ENCODE peak calls at places on chromosomes 12 and 14, in ten cellular contexts. One of them, this sample, is unnamed.

GRCh38 chr12:64219135-64219534 is 3.0 kb downstream of the KICS2 start:
- DNase-seq in endothelial cell: no peak
- DNase-seq in NCI-H69: peak
- DNase-seq in HTR-8/SVneo: no peak
- DNase-seq in AG08395: no peak
- DNase-seq in left ventricle myocardium superior: no peak
- DNase-seq in AG10803: no peak
- DNase-seq in CD4-positive, alpha-beta T cell: no peak
- DNase-seq in stimulated activated CD4-positive, alpha-beta T cell treated with anti-CD3 and anti-CD28 coated beads, Interleukin-4, amount 100 ng/mL, for 4 hours: no peak
- DNase-seq in brain microvascular endothelial cell: no peak
- DNase-seq in this sample: no peak

GRCh38 chr14:77988966-77989365 is 181.2 kb upstream of the NRXN3 start:
- DNase-seq in endothelial cell: no peak
- DNase-seq in NCI-H69: no peak
- DNase-seq in HTR-8/SVneo: no peak
- DNase-seq in AG08395: peak
- DNase-seq in left ventricle myocardium superior: peak
- DNase-seq in AG10803: peak
- DNase-seq in CD4-positive, alpha-beta T cell: no peak
- DNase-seq in stimulated activated CD4-positive, alpha-beta T cell treated with anti-CD3 and anti-CD28 coated beads, Interleukin-4, amount 100 ng/mL, for 4 hours: no peak
- DNase-seq in brain microvascular endothelial cell: peak
- DNase-seq in this sample: peak

GRCh38 chr14:78595797-78596196 is 425.6 kb downstream of the NRXN3 start:
- DNase-seq in endothelial cell: peak
- DNase-seq in NCI-H69: peak
- DNase-seq in HTR-8/SVneo: no peak
- DNase-seq in AG08395: no peak
- DNase-seq in left ventricle myocardium superior: no peak
- DNase-seq in AG10803: no peak
- DNase-seq in CD4-positive, alpha-beta T cell: no peak
- DNase-seq in stimulated activated CD4-positive, alpha-beta T cell treated with anti-CD3 and anti-CD28 coated beads, Interleukin-4, amount 100 ng/mL, for 4 hours: no peak
- DNase-seq in brain microvascular endothelial cell: no peak
- DNase-seq in this sample: no peak

GRCh38 chr14:45559626-45560025 is 306.6 kb upstream of the MIS18BP1 start:
- DNase-seq in endothelial cell: no peak
- DNase-seq in NCI-H69: no peak
- DNase-seq in HTR-8/SVneo: no peak
- DNase-seq in AG08395: no peak
- DNase-seq in left ventricle myocardium superior: no peak
- DNase-seq in AG10803: no peak
- DNase-seq in CD4-positive, alpha-beta T cell: no peak
- DNase-seq in stimulated activated CD4-positive, alpha-beta T cell treated with anti-CD3 and anti-CD28 coated beads, Interleukin-4, amount 100 ng/mL, for 4 hours: no peak
- DNase-seq in brain microvascular endothelial cell: no peak
- DNase-seq in this sample: no peak

GRCh38 chr12:15532364-15532977 is 210.2 kb downstream of the PTPRO start:
- DNase-seq in endothelial cell: peak
- DNase-seq in NCI-H69: peak
- DNase-seq in HTR-8/SVneo: peak
- DNase-seq in AG08395: peak
- DNase-seq in left ventricle myocardium superior: no peak
- DNase-seq in AG10803: peak
- DNase-seq in CD4-positive, alpha-beta T cell: peak
- DNase-seq in stimulated activated CD4-positive, alpha-beta T cell treated with anti-CD3 and anti-CD28 coated beads, Interleukin-4, amount 100 ng/mL, for 4 hours: peak
- DNase-seq in brain microvascular endothelial cell: peak
- DNase-seq in this sample: no peak

GRCh38 chr12:4307593-4308333 is 13.2 kb upstream of the TIGAR start:
- DNase-seq in endothelial cell: peak
- DNase-seq in NCI-H69: peak
- DNase-seq in HTR-8/SVneo: peak
- DNase-seq in AG08395: peak
- DNase-seq in left ventricle myocardium superior: peak
- DNase-seq in AG10803: peak
- DNase-seq in CD4-positive, alpha-beta T cell: no peak
- DNase-seq in stimulated activated CD4-positive, alpha-beta T cell treated with anti-CD3 and anti-CD28 coated beads, Interleukin-4, amount 100 ng/mL, for 4 hours: no peak
- DNase-seq in brain microvascular endothelial cell: peak
- DNase-seq in this sample: peak

GRCh38 chr12:116708826-116709756 is 28.8 kb downstream of the SPRING1 start:
- DNase-seq in endothelial cell: peak
- DNase-seq in NCI-H69: peak
- DNase-seq in HTR-8/SVneo: peak
- DNase-seq in AG08395: peak
- DNase-seq in left ventricle myocardium superior: peak
- DNase-seq in AG10803: peak
- DNase-seq in CD4-positive, alpha-beta T cell: peak
- DNase-seq in stimulated activated CD4-positive, alpha-beta T cell treated with anti-CD3 and anti-CD28 coated beads, Interleukin-4, amount 100 ng/mL, for 4 hours: peak
- DNase-seq in brain microvascular endothelial cell: peak
- DNase-seq in this sample: peak

GRCh38 chr12:6182279-6182898 is 17.8 kb upstream of the CD9 start:
- DNase-seq in endothelial cell: no peak
- DNase-seq in NCI-H69: peak
- DNase-seq in HTR-8/SVneo: no peak
- DNase-seq in AG08395: peak
- DNase-seq in left ventricle myocardium superior: peak
- DNase-seq in AG10803: peak
- DNase-seq in CD4-positive, alpha-beta T cell: no peak
- DNase-seq in stimulated activated CD4-positive, alpha-beta T cell treated with anti-CD3 and anti-CD28 coated beads, Interleukin-4, amount 100 ng/mL, for 4 hours: no peak
- DNase-seq in brain microvascular endothelial cell: peak
- DNase-seq in this sample: no peak

GRCh38 chr12:130307859-130308258 is 29.8 kb upstream of the PIWIL1 start:
- DNase-seq in endothelial cell: no peak
- DNase-seq in NCI-H69: no peak
- DNase-seq in HTR-8/SVneo: no peak
- DNase-seq in AG08395: no peak
- DNase-seq in left ventricle myocardium superior: no peak
- DNase-seq in AG10803: no peak
- DNase-seq in CD4-positive, alpha-beta T cell: no peak
- DNase-seq in stimulated activated CD4-positive, alpha-beta T cell treated with anti-CD3 and anti-CD28 coated beads, Interleukin-4, amount 100 ng/mL, for 4 hours: no peak
- DNase-seq in brain microvascular endothelial cell: no peak
- DNase-seq in this sample: no peak

GRCh38 chr12:69875416-69875815 is 50.4 kb downstream of the MYRFL start:
- DNase-seq in endothelial cell: no peak
- DNase-seq in NCI-H69: no peak
- DNase-seq in HTR-8/SVneo: no peak
- DNase-seq in AG08395: no peak
- DNase-seq in left ventricle myocardium superior: no peak
- DNase-seq in AG10803: no peak
- DNase-seq in CD4-positive, alpha-beta T cell: no peak
- DNase-seq in stimulated activated CD4-positive, alpha-beta T cell treated with anti-CD3 and anti-CD28 coated beads, Interleukin-4, amount 100 ng/mL, for 4 hours: no peak
- DNase-seq in brain microvascular endothelial cell: no peak
- DNase-seq in this sample: no peak

GRCh38 chr14:99757331-99758070 is 35.7 kb upstream of the EML1 start:
- DNase-seq in endothelial cell: no peak
- DNase-seq in NCI-H69: no peak
- DNase-seq in HTR-8/SVneo: peak
- DNase-seq in AG08395: peak
- DNase-seq in left ventricle myocardium superior: no peak
- DNase-seq in AG10803: peak
- DNase-seq in CD4-positive, alpha-beta T cell: no peak
- DNase-seq in stimulated activated CD4-positive, alpha-beta T cell treated with anti-CD3 and anti-CD28 coated beads, Interleukin-4, amount 100 ng/mL, for 4 hours: no peak
- DNase-seq in brain microvascular endothelial cell: peak
- DNase-seq in this sample: no peak

GRCh38 chr12:117470804-117471203 is 109.4 kb upstream of the NOS1 start:
- DNase-seq in endothelial cell: no peak
- DNase-seq in NCI-H69: peak
- DNase-seq in HTR-8/SVneo: no peak
- DNase-seq in AG08395: no peak
- DNase-seq in left ventricle myocardium superior: no peak
- DNase-seq in AG10803: no peak
- DNase-seq in CD4-positive, alpha-beta T cell: no peak
- DNase-seq in stimulated activated CD4-positive, alpha-beta T cell treated with anti-CD3 and anti-CD28 coated beads, Interleukin-4, amount 100 ng/mL, for 4 hours: no peak
- DNase-seq in brain microvascular endothelial cell: no peak
- DNase-seq in this sample: no peak